ENCODE peak calls at places on chromosomes 11 and 22, in nine cellular contexts. L is A673, V is GM10248, Y is thyroid gland, E is WTC11, W is endothelial cell, N is H9, J is retinal pigment epithelial cell, S is B cell. H is an unnamed sample.
A peak's percentile ranks its signal among the peaks of the same experiment; 100 is the strongest.

GRCh38 chr11:1831338-1832180 is 3.2 kb upstream of the SYT8 start:
- DNase-seq in L (no peak), V (no peak), Y (no peak), E (no peak), W (no peak), N (no peak), J (no peak), S (no peak), H (no peak)

GRCh38 chr11:2664886-2665746 is 34.7 kb downstream of the KCNQ1OT1 start:
- DNase-seq in L (no peak), V (no peak), Y (no peak), E (no peak), W (no peak), N (peak; percentile 8), J (no peak), S (no peak), H (no peak)

GRCh38 chr22:27460596-27461347 is 340.8 kb downstream of the MN1 start:
- DNase-seq in L (no peak), V (no peak), Y (peak; percentile 32), E (no peak), W (no peak), N (no peak), J (peak; percentile 57), S (no peak), H (no peak)

GRCh38 chr22:42773161-42773560 is 52.5 kb upstream of the A4GALT start:
- DNase-seq in L (no peak), V (no peak), Y (no peak), E (no peak), W (no peak), N (no peak), J (no peak), S (peak; percentile 40), H (peak; percentile 33)

GRCh38 chr22:42307806-42308563 is 37.5 kb upstream of the TCF20 start:
- DNase-seq in L (no peak), V (no peak), Y (no peak), E (no peak), W (no peak), N (no peak), J (no peak), S (no peak), H (no peak)

GRCh38 chr11:83035070-83035854 is 36.4 kb downstream of the RAB30 start:
- DNase-seq in L (peak; percentile 54), V (no peak), Y (no peak), E (no peak), W (no peak), N (no peak), J (no peak), S (peak; percentile 34), H (peak; percentile 36)

GRCh38 chr11:64186205-64187165 is 514 bp downstream of the STIP1 start:
- DNase-seq in L (peak; percentile 45), V (peak; percentile 7), Y (no peak), E (no peak), W (no peak), N (no peak), J (no peak), S (no peak), H (peak; percentile 43)

GRCh38 chr11:121494355-121495099 is 41.8 kb upstream of the SORL1-AS1 start:
- DNase-seq in L (peak; percentile 36), V (peak; percentile 34), Y (no peak), E (no peak), W (no peak), N (no peak), J (no peak), S (peak; percentile 51), H (peak; percentile 66)

GRCh38 chr22:38730411-38730871 is 24.7 kb downstream of the GTPBP1 start:
- DNase-seq in L (no peak), V (no peak), Y (no peak), E (no peak), W (no peak), N (no peak), J (no peak), S (no peak), H (no peak)

GRCh38 chr11:15704064-15704463 is 589.3 kb downstream of the INSC start:
- DNase-seq in L (no peak), V (no peak), Y (no peak), E (no peak), W (no peak), N (no peak), J (no peak), S (no peak), H (no peak)

GRCh38 chr11:115257286-115258077 is 246.7 kb downstream of the CADM1 start:
- DNase-seq in L (no peak), V (no peak), Y (no peak), E (peak; percentile 49), W (no peak), N (peak; percentile 87), J (no peak), S (no peak), H (no peak)

GRCh38 chr22:41963453-41964105 is 5.7 kb upstream of the SEPTIN3 start:
- DNase-seq in L (no peak), V (no peak), Y (peak; percentile 79), E (no peak), W (no peak), N (no peak), J (peak; percentile 73), S (no peak), H (no peak)

GRCh38 chr11:4118107-4118506 is 23.5 kb downstream of the RRM1 start:
- DNase-seq in L (no peak), V (no peak), Y (no peak), E (no peak), W (no peak), N (no peak), J (no peak), S (no peak), H (no peak)

GRCh38 chr22:30720263-30720837 is 25.7 kb downstream of the OSBP2 start:
- DNase-seq in L (no peak), V (no peak), Y (no peak), E (no peak), W (no peak), N (no peak), J (no peak), S (no peak), H (no peak)

GRCh38 chr11:123494195-123495050 is 64.4 kb downstream of the GRAMD1B start:
- DNase-seq in L (peak; percentile 58), V (no peak), Y (no peak), E (no peak), W (no peak), N (no peak), J (no peak), S (no peak), H (no peak)

GRCh38 chr11:110710520-110711381 is 1.5 kb downstream of the ARHGAP20 start:
- DNase-seq in L (peak; percentile 65), V (peak; percentile 17), Y (peak; percentile 80), E (peak; percentile 50), W (peak; percentile 11), N (peak; percentile 44), J (no peak), S (peak; percentile 20), H (no peak)

GRCh38 chr11:78952188-78952587 is 377.5 kb upstream of the NARS2 start:
- DNase-seq in L (no peak), V (no peak), Y (no peak), E (no peak), W (no peak), N (no peak), J (no peak), S (no peak), H (no peak)
- TF ChIP-seq CTCF in L (no peak), V (no peak), Y (no peak), E (no peak), W (no peak), N (no peak), J (no peak), S (no peak), H (no peak)

DNA sequence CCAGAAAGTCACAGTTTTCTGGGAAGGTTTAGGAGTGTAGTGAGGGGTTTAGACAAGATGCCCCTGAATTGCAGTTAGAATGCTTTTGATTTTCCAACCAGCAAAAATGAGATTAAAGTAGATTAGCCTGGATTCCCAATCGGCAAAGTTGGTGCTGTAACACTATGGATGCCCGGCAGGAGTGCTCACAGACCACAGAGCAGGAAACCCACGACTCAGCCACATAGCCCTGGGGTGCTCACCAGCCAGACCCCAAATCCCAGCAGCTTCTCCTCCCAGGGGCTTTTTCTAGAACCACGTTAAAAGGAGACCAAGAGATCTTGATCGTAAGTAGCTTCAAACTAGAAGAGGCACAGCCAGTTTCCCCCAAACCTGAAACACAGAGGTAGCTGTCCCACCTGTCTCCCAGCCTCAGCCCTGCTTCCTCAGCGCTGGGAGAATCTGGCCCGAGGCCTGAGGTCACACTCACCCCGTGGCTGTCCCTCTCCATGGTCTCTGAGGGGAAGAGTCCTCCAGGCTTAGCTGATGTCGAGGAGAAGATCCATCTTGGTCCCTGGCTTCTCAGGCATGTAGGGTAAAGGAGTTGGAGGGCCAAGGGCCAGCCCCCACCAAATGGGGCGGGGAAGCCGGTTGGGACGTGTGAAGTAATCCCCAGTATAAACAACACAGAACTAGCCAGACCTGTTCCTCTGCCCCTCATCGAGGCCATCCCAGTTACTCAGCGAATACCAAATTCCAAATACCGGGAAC is at the start of gene TMPRSS13:
- DNase-seq in L (no peak), V (no peak), Y (peak; percentile 87), E (peak; percentile 38), W (no peak), N (peak; percentile 67), J (no peak), S (no peak), H (no peak)
- TF ChIP-seq CTCF in L (no peak), V (no peak), Y (no peak), E (no peak), W (no peak), N (peak; percentile 11), J (peak; percentile 20), S (no peak), H (no peak)

GRCh38 chr11:117644403-117645155 is 152.4 kb downstream of the DSCAML1 start:
- DNase-seq in L (no peak), V (no peak), Y (no peak), E (no peak), W (no peak), N (no peak), J (no peak), S (no peak), H (no peak)
- TF ChIP-seq CTCF in L (no peak), V (no peak), Y (no peak), E (no peak), W (no peak), N (no peak), J (no peak), S (no peak), H (no peak)

GRCh38 chr11:131750692-131751091 is 380.3 kb downstream of the NTM start:
- DNase-seq in L (no peak), V (no peak), Y (no peak), E (no peak), W (no peak), N (no peak), J (no peak), S (no peak), H (no peak)

GRCh38 chr11:131749100-131749499 is 378.7 kb downstream of the NTM start:
- DNase-seq in L (peak; percentile 61), V (no peak), Y (no peak), E (no peak), W (no peak), N (no peak), J (no peak), S (no peak), H (no peak)

GRCh38 chr11:131746201-131746600 is 375.8 kb downstream of the NTM start:
- DNase-seq in L (peak; percentile 87), V (no peak), Y (no peak), E (no peak), W (no peak), N (no peak), J (no peak), S (no peak), H (no peak)

GRCh38 chr11:131750152-131750551 is 379.7 kb downstream of the NTM start:
- DNase-seq in L (no peak), V (no peak), Y (no peak), E (no peak), W (no peak), N (no peak), J (no peak), S (no peak), H (no peak)

GRCh38 chr11:131748146-131749050 is 378.0 kb downstream of the NTM start:
- DNase-seq in L (peak; percentile 83), V (peak; percentile 62), Y (peak; percentile 60), E (peak; percentile 74), W (peak; percentile 78), N (peak; percentile 62), J (no peak), S (no peak), H (peak; percentile 56)
- TF ChIP-seq CTCF in L (peak; percentile 93), V (peak; percentile 76), Y (peak; percentile 58), E (peak; percentile 77), W (peak; percentile 77), N (peak; percentile 90), J (peak; percentile 85), S (peak; percentile 42), H (peak; percentile 79)

H was measured in GM12865.